ENCODE peak calls at places on chromosomes 1 and 21, in four cellular contexts. H is mesendoderm, T is H1, B is trophoblast cell. A is an unnamed sample. For H3K79me2, the result is how much of the 10 kb centered on the place peaks cover.

GRCh38 chr1:6028042-6028895 is 17.4 kb upstream of the KCNAB2 start:
- DNase-seq in H (no peak), T (no peak), B (peak), A (no peak)

GRCh38 chr1:28173151-28173979 is 3.1 kb downstream of the PTAFR start:
- DNase-seq in H (peak), T (no peak), B (no peak), A (no peak)

GRCh38 chr21:38945536-38946245 is 140.0 kb downstream of the ETS2 start:
- DNase-seq in H (peak), T (peak), B (no peak), A (peak)

GRCh38 chr21:37166733-37167132 is 93.7 kb downstream of the TTC3 start:
- DNase-seq in H (peak), T (peak), B (peak), A (peak)

GRCh38 chr1:116853680-116854191 is 56.0 kb upstream of the PTGFRN start:
- DNase-seq in H (peak), T (peak), B (peak), A (peak)

GRCh38 chr1:21579788-21580187 is 70.6 kb downstream of the ALPL start:
- DNase-seq in H (no peak), T (no peak), B (no peak), A (no peak)

GRCh38 chr1:43873851-43874250 is 59.8 kb upstream of the ARTN start:
- DNase-seq in H (no peak), T (no peak), B (peak), A (no peak)

GRCh38 chr1:112507896-112508241 is 896 bp upstream of the WNT2B start:
- DNase-seq in H (peak), T (no peak), B (peak), A (peak)

GRCh38 chr1:26200413-26200812 is 10.0 kb downstream of the CATSPER4 start:
- DNase-seq in H (no peak), T (no peak), B (no peak), A (no peak)

GRCh38 chr21:31198575-31198974 is 145.5 kb downstream of the TIAM1 start:
- DNase-seq in H (peak), T (no peak), B (peak), A (no peak)

GRCh38 chr1:155009221-155009711 is 6.7 kb downstream of the ZBTB7B start:
- DNase-seq in H (no peak), T (no peak), B (no peak), A (no peak)

GRCh38 chr21:35019631-35020032 is 29.5 kb downstream of the RUNX1 start:
- DNase-seq in H (peak), T (no peak), B (no peak), A (no peak)

GRCh38 chr1:172449012-172449584 is 5.2 kb upstream of the PIGC start:
- DNase-seq in H (no peak), T (no peak), B (peak), A (no peak)

GRCh38 chr21:32322676-32323075 is 24.0 kb downstream of the MRAP start:
- DNase-seq in H (no peak), T (no peak), B (no peak), A (no peak)

GRCh38 chr1:209432443-209432825 is 151.1 kb upstream of the CAMK1G start:
- DNase-seq in H (no peak), T (no peak), B (no peak), A (no peak)

GRCh38 chr1:209431813-209432442 is 151.6 kb upstream of the CAMK1G start:
- DNase-seq in H (no peak), T (no peak), B (no peak), A (no peak)

GRCh38 chr1:209430107-209430506 is 153.4 kb upstream of the CAMK1G start:
- DNase-seq in H (no peak), T (no peak), B (no peak), A (no peak)

GRCh38 chr1:209430821-209431259 is 152.7 kb upstream of the CAMK1G start:
- DNase-seq in H (no peak), T (no peak), B (no peak), A (no peak)

GRCh38 chr1:209431402-209431801 is 152.1 kb upstream of the CAMK1G start:
- DNase-seq in H (no peak), T (no peak), B (no peak), A (no peak)
- H3K79me2 ChIP-seq in H (under half), T (under half), B (under half), A (under half)

GRCh38 chr1:16229976-16230740 is 6.8 kb downstream of the CPLANE2 start:
- DNase-seq in H (no peak), T (no peak), B (no peak), A (no peak)

GRCh38 chr1:16231331-16232315 is 5.4 kb downstream of the CPLANE2 start:
- DNase-seq in H (no peak), T (no peak), B (no peak), A (no peak)

GRCh38 chr1:16230744-16231143 is 6.2 kb downstream of the CPLANE2 start:
- DNase-seq in H (no peak), T (no peak), B (no peak), A (no peak)

GRCh38 chr1:16233431-16233830 is 3.6 kb downstream of the CPLANE2 start:
- DNase-seq in H (no peak), T (no peak), B (no peak), A (no peak)

DNA sequence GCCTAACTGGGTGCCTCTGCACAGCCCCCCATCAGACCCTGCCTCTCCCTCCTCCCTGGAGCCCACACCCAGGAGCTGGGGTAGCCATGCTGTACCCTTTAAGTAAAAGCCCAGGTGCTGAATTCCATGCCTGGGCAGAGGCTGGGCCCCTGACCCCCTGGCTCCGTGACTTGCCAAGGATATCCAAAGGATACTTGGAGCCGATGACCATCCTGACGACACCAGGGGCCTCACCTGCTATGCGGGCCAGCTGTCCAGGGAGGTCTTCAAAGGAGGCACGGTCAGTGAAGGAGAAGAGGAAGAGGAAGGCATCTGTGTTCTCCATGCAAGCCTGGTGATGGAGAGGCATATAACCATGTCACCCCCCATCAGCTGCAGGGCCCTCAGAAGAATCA is 4.7 kb downstream of the CPLANE2 start:
- DNase-seq in H (no peak), T (no peak), B (no peak), A (no peak)
- H4K8ac ChIP-seq in H (no peak), T (no peak), B (no peak), A (no peak)

GRCh38 chr21:41567901-41568510 is 60.0 kb upstream of the TMPRSS2 start:
- DNase-seq in H (no peak), T (no peak), B (no peak), A (no peak)
- H3K23ac ChIP-seq in H (no peak), T (no peak), B (no peak), A (no peak)

DNA sequence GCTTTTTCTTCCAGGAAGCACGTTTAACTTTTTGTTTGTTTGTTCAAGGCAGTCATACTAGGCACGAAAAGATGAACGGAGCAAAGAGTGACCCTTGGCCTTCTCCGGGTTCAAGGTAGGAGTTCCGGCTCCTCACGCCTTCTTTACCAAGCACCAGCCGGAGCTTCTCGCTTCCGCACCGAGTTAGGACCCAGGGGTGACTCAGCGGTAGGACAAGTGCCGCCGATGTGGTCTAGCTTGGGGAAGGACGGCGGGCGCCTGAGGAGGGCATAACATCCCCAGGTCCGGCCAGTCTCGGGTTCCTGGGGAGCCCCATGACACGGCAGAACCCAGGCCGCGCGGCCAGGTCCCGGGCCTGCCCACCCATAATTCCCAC is 358 bp downstream of the PSMA5 start:
- DNase-seq in H (peak), T (no peak), B (peak), A (no peak)
- H3K79me2 ChIP-seq in H (under half), T (under half), B (under half), A (under half)

GRCh38 chr1:210412240-210412639 is 83.5 kb downstream of the HHAT start:
- DNase-seq in H (no peak), T (no peak), B (no peak), A (no peak)
- H4K8ac ChIP-seq in H (no peak), T (no peak), B (no peak), A (no peak)

GRCh38 chr21:33412832-33413519 is 9.8 kb downstream of the IFNGR2 start:
- DNase-seq in H (peak), T (no peak), B (peak), A (peak)

GRCh38 chr21:33418686-33419085 is 15.5 kb downstream of the IFNGR2 start:
- DNase-seq in H (no peak), T (no peak), B (no peak), A (no peak)

GRCh38 chr21:33414068-33414467 is 10.9 kb downstream of the IFNGR2 start:
- DNase-seq in H (no peak), T (no peak), B (no peak), A (no peak)

GRCh38 chr21:33411949-33412430 is 8.8 kb downstream of the IFNGR2 start:
- DNase-seq in H (no peak), T (no peak), B (peak), A (no peak)

GRCh38 chr21:33414926-33415325 is 11.7 kb downstream of the IFNGR2 start:
- DNase-seq in H (no peak), T (no peak), B (no peak), A (no peak)
- H3K23ac ChIP-seq in H (no peak), T (no peak), B (no peak), A (no peak)

GRCh38 chr1:145942405-145942804 is 15.1 kb upstream of the RBM8A start:
- DNase-seq in H (no peak), T (no peak), B (no peak), A (no peak)
- H3K79me2 ChIP-seq in H (under half), T (under half), B (under half), A (under half)

GRCh38 chr1:10639301-10640078 is 157.0 kb downstream of the CASZ1 start:
- DNase-seq in H (peak), T (peak), B (peak), A (peak)
- H4K8ac ChIP-seq in H (no peak), T (no peak), B (no peak), A (no peak)

GRCh38 chr1:8465692-8466091 is 147.8 kb downstream of the SLC45A1 start:
- DNase-seq in H (no peak), T (no peak), B (peak), A (no peak)
- H3K23ac ChIP-seq in H (no peak), T (no peak), B (no peak), A (no peak)

DNA sequence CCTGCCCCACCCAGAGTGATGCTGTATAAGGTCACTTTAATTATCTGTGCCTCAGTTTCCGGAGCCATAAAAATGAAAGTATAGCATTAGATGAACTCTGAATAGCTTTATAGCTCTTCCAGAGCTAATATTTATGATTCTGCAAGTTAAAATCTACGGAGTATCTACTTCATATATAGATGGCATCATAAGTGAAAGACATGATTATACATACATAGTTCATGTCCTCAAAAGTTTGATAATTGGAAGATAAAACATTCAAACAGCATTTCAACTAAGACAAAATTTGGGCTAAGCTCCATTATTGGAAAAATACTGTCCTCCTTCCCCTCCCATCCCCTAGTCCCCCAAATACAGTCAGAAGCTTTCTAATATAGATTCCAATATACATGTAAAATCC is 4.2 kb downstream of the AKT3 start:
- DNase-seq in H (no peak), T (no peak), B (no peak), A (no peak)
- H3K79me2 ChIP-seq in H (under half), T (under half), B (under half), A (under half)